ENCODE peak calls at places on chromosomes 1 and 21, in six cellular contexts. H, G, N, V, U and Y are unnamed samples. For H3K27me3, the result is how much of the 10 kb centered on the place peaks cover.

GRCh38 chr1:50975436-50975835 is 5.4 kb downstream of the CDKN2C start:
- DNase-seq in G (no peak), H (no peak), N (no peak), V (no peak), U (no peak), Y (no peak)

GRCh38 chr1:33575324-33575879 is 103.0 kb downstream of the ZSCAN20 start:
- DNase-seq in N (no peak), G (no peak), V (no peak), H (no peak), U (no peak), Y (no peak)

GRCh38 chr1:17903386-17903785 is 148.3 kb downstream of the ACTL8 start:
- DNase-seq in G (no peak), N (no peak), U (peak), V (no peak), H (no peak), Y (no peak)

GRCh38 chr1:97281962-97282361 is 560.4 kb downstream of the PTBP2 start:
- DNase-seq in G (no peak), V (no peak), N (no peak), H (no peak), U (no peak), Y (no peak)

GRCh38 chr1:65059930-65060538 is 88.0 kb upstream of the AK4 start:
- DNase-seq in H (peak), V (no peak), G (peak), N (no peak), U (peak), Y (peak)

GRCh38 chr1:165897326-165898303 is 70.2 kb downstream of the UCK2 start:
- DNase-seq in V (no peak), H (no peak), U (no peak), N (no peak), G (peak), Y (no peak)

GRCh38 chr21:36381841-36382589 is 3.2 kb upstream of the CHAF1B start:
- DNase-seq in N (no peak), G (no peak), V (no peak), H (no peak), U (no peak), Y (no peak)

GRCh38 chr1:5999711-6000443 is 7.7 kb upstream of the NPHP4 start:
- DNase-seq in U (no peak), G (no peak), H (no peak), V (no peak), N (no peak), Y (no peak)

GRCh38 chr1:153791856-153792253 is 16.6 kb downstream of the SLC27A3 start:
- DNase-seq in G (no peak), H (no peak), V (no peak), U (no peak), N (no peak), Y (no peak)

GRCh38 chr1:184030433-184031126 is 6.9 kb downstream of the COLGALT2 start:
- DNase-seq in U (no peak), V (no peak), G (no peak), H (no peak), N (no peak), Y (no peak)

GRCh38 chr1:19311503-19311930 is 427 bp downstream of the AKR7A2 start:
- DNase-seq in H (no peak), G (no peak), N (no peak), V (no peak), U (no peak), Y (no peak)

GRCh38 chr1:211376807-211377206 is 50.2 kb downstream of the TRAF5 start:
- DNase-seq in U (no peak), G (no peak), N (no peak), V (no peak), H (no peak), Y (no peak)

GRCh38 chr1:154474802-154475201 is 27.2 kb upstream of the TDRD10 start:
- DNase-seq in V (no peak), U (peak), N (no peak), G (no peak), H (peak), Y (no peak)

GRCh38 chr1:47262787-47263413 is 30.9 kb upstream of the TAL1 start:
- DNase-seq in V (no peak), G (peak), H (peak), U (peak), N (no peak), Y (peak)

GRCh38 chr1:85576256-85576641 is 4.3 kb upstream of the CCN1 start:
- DNase-seq in H (no peak), G (no peak), V (no peak), N (no peak), U (no peak), Y (no peak)

GRCh38 chr1:57013522-57013921 is 47.7 kb upstream of the C8B start:
- DNase-seq in N (no peak), G (no peak), H (no peak), U (no peak), V (no peak), Y (no peak)

GRCh38 chr1:151352001-151352718 is 5.1 kb upstream of the RFX5 start:
- DNase-seq in V (no peak), U (peak), N (no peak), H (no peak), G (no peak), Y (peak)

GRCh38 chr1:57578099-57578498 is 154.2 kb upstream of the DAB1 start:
- DNase-seq in G (no peak), U (no peak), V (no peak), N (no peak), H (no peak), Y (no peak)

GRCh38 chr1:173255214-173255813 is 48.2 kb upstream of the TNFSF4 start:
- DNase-seq in U (peak), G (peak), V (peak), H (peak), N (no peak), Y (peak)

GRCh38 chr1:191752342-191752741 is 405.9 kb upstream of the RGS18 start:
- DNase-seq in N (no peak), V (no peak), U (no peak), H (no peak), G (no peak), Y (no peak)

GRCh38 chr1:109111386-109112055 is 2.4 kb upstream of the ELAPOR1 start:
- DNase-seq in H (no peak), N (no peak), V (no peak), U (no peak), G (no peak), Y (no peak)

GRCh38 chr1:113390871-113391642 is 742 bp downstream of the MAGI3 start:
- DNase-seq in U (no peak), G (peak), N (no peak), V (no peak), H (no peak), Y (peak)

GRCh38 chr1:224500802-224501201 is 66.2 kb upstream of the WDR26 start:
- DNase-seq in H (no peak), G (no peak), N (no peak), V (no peak), U (no peak), Y (peak)

GRCh38 chr1:30451532-30452125 is 271.8 kb downstream of the MATN1 start:
- DNase-seq in V (no peak), U (no peak), N (no peak), G (peak), H (no peak), Y (no peak)

GRCh38 chr1:170221031-170221430 is 75.3 kb downstream of the NTMT2 start:
- DNase-seq in N (no peak), H (no peak), G (no peak), V (no peak), U (no peak), Y (no peak)

GRCh38 chr1:200359610-200360163 is 50.1 kb downstream of the ZNF281 start:
- DNase-seq in U (no peak), G (no peak), H (no peak), N (no peak), V (no peak), Y (no peak)

GRCh38 chr1:100516854-100517253 is 21.1 kb upstream of the GPR88 start:
- DNase-seq in H (no peak), N (no peak), U (no peak), G (no peak), V (no peak), Y (no peak)

GRCh38 chr1:87598429-87598828 is 269.7 kb downstream of the LMO4 start:
- DNase-seq in H (peak), V (no peak), G (no peak), U (peak), N (peak), Y (peak)

GRCh38 chr1:209692745-209693504 is 11.7 kb upstream of the HSD11B1 start:
- DNase-seq in N (no peak), U (peak), H (peak), V (peak), G (peak), Y (peak)

GRCh38 chr21:29504751-29505321 is 206.1 kb downstream of the BACH1 start:
- DNase-seq in U (no peak), H (no peak), G (no peak), N (no peak), V (no peak), Y (no peak)

GRCh38 chr1:97791251-97791650 is 129.6 kb downstream of the DPYD start:
- DNase-seq in G (no peak), U (no peak), V (peak), H (no peak), N (no peak), Y (no peak)

GRCh38 chr1:205669341-205670142 is 10.8 kb downstream of the SLC45A3 start:
- DNase-seq in H (no peak), N (no peak), U (no peak), G (peak), V (no peak), Y (peak)

GRCh38 chr1:26019641-26020315 is 1.8 kb upstream of the EXTL1 start:
- DNase-seq in U (no peak), V (no peak), N (no peak), G (no peak), H (no peak), Y (no peak)

GRCh38 chr1:88509369-88509768 is 174.7 kb upstream of the PKN2 start:
- DNase-seq in U (no peak), G (no peak), V (no peak), H (no peak), N (no peak), Y (no peak)

GRCh38 chr1:38043036-38043747 is 3.4 kb downstream of the POU3F1 start:
- DNase-seq in N (no peak), V (no peak), H (no peak), G (no peak), U (no peak), Y (no peak)
- H3K27me3 ChIP-seq in N (under half), V (under half), H (under half), G (half or more), U (under half), Y (half or more)

DNA sequence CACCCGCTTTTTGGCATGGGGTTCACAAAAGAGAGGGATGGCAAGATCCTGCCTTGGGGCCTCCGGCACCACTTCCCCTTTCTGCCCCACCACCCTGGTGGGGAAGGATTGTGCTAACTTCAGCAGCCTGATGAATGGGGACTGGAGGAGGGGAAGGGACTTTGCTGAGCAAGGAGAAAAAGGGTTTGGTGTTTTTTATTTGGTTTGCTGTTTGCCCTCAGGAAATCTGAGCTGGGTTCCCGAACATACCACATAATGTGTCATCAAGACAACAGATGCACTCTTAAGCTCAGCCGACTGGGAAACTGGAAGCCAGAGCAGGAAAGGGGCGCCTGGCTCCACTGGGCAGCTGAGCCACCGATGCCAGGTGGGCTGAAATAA is 19.9 kb downstream of the OLFML2B start:
- DNase-seq in G (no peak), N (no peak), H (no peak), V (no peak), U (no peak), Y (no peak)
- TF ChIP-seq JUND in G (peak), N (no peak), H (no peak), V (no peak), U (no peak), Y (no peak)

GRCh38 chr21:42626171-42626570 is 27.2 kb upstream of the PDE9A start:
- DNase-seq in U (no peak), V (no peak), G (no peak), N (no peak), H (no peak), Y (no peak)

GRCh38 chr21:42622284-42622683 is 31.1 kb upstream of the PDE9A start:
- DNase-seq in G (no peak), V (no peak), H (no peak), N (no peak), U (no peak), Y (no peak)

GRCh38 chr21:42623684-42624083 is 29.7 kb upstream of the PDE9A start:
- DNase-seq in U (no peak), G (no peak), H (no peak), N (no peak), V (no peak), Y (no peak)

GRCh38 chr21:42624936-42625335 is 28.5 kb upstream of the PDE9A start:
- DNase-seq in N (no peak), H (no peak), G (no peak), U (no peak), V (no peak), Y (no peak)

GRCh38 chr21:42624095-42624830 is 29.2 kb upstream of the PDE9A start:
- DNase-seq in H (no peak), N (no peak), V (no peak), U (peak), G (no peak), Y (no peak)
- H3K27me3 ChIP-seq in H (under half), N (under half), V (under half), U (under half), G (under half), Y (half or more)

GRCh38 chr1:35434703-35435102 is 122.5 kb downstream of the KIAA0319L start:
- DNase-seq in U (no peak), H (no peak), N (no peak), G (no peak), V (no peak), Y (no peak)

GRCh38 chr1:35433714-35434113 is 123.5 kb downstream of the KIAA0319L start:
- DNase-seq in H (no peak), V (no peak), G (no peak), N (no peak), U (no peak), Y (no peak)

GRCh38 chr1:35431173-35431599 is 126.0 kb downstream of the KIAA0319L start:
- DNase-seq in V (no peak), N (no peak), H (no peak), U (no peak), G (peak), Y (no peak)

GRCh38 chr1:35430762-35431161 is 126.4 kb downstream of the KIAA0319L start:
- DNase-seq in G (no peak), N (no peak), V (no peak), U (no peak), H (no peak), Y (no peak)

GRCh38 chr1:35432231-35432630 is 125.0 kb downstream of the KIAA0319L start:
- DNase-seq in U (no peak), G (no peak), N (no peak), V (no peak), H (no peak), Y (no peak)
- TF ChIP-seq JUND in U (no peak), G (no peak), N (no peak), V (no peak), H (no peak), Y (no peak)

GRCh38 chr1:110153407-110153950 is 3.2 kb downstream of the SLC6A17 start:
- DNase-seq in G (no peak), H (no peak), U (no peak), V (no peak), N (no peak), Y (no peak)

GRCh38 chr1:110151175-110151715 is 951 bp downstream of the SLC6A17 start:
- DNase-seq in U (no peak), N (no peak), H (no peak), G (peak), V (no peak), Y (no peak)

GRCh38 chr1:110148961-110149360 is 1.3 kb upstream of the SLC6A17 start:
- DNase-seq in N (no peak), G (no peak), H (peak), V (no peak), U (no peak), Y (peak)

GRCh38 chr1:110152133-110152785 is 2.0 kb downstream of the SLC6A17 start:
- DNase-seq in N (no peak), H (no peak), V (no peak), G (no peak), U (peak), Y (no peak)

DNA sequence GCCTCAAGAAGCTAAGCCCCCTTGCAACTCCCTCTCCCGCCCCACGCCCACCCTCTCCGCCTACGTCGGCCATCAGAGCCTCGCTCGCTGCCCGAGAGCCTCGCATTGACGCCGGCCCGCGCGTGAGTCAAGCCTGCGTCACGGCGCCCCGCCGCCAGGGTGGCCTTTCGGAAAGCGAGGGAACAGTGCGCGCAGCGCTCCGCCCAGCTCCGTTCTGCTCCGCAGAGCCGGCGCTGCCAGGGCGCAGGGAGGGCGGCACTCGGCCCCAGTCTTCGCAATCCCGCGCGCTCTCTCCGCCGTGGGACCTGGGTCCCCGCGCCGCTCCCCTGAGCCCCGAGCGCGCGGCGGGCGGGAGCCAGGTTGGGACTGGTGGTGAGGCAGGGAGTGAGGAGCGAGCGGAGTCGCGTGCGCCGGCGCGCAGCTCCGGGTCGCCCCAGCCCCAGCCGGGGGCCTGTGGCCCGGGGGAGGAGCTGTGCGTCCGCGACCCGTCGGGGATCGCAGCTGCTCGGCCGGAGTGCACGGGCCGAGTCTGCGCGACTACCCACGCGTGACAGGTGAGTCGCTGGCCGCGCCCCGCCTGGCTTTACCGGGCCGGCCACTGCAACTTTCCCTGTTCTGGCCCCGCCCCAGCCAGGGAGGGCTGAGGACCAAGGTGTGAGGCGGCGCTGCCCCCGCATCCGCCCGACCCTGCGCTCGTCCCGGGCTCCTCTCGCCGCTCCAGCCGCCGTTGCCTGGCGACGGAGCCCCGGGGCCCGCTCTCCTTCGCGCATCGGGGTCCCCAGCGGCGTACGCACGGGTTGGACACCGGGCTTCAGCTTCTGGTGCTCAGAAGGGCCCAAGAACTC is at the start of gene SLC6A17:
- DNase-seq in U (no peak), V (no peak), H (peak), N (no peak), G (peak), Y (no peak)
- H3K27me3 ChIP-seq in U (under half), V (under half), H (under half), N (half or more), G (under half), Y (under half)

GRCh38 chr1:44031051-44031899 is at the start of gene SLC6A9:
- DNase-seq in U (peak), G (peak), N (peak), V (no peak), H (no peak), Y (peak)
- TF ChIP-seq JUND in U (no peak), G (no peak), N (no peak), V (no peak), H (no peak), Y (no peak)